ENCODE peak calls at places on chromosomes 12 and 14, in seven cellular contexts. L, W, K, F, H, M and V are unnamed samples.

GRCh38 chr12:68271346-68271745 is 17.9 kb upstream of the IL22 start:
- DNase-seq in F (no peak), M (no peak), L (no peak), W (no peak), H (no peak), K (no peak), V (no peak)

GRCh38 chr14:65387628-65388027 is 24.9 kb upstream of the FUT8 start:
- DNase-seq in K (no peak), M (no peak), H (no peak), W (no peak), F (no peak), L (no peak), V (no peak)

GRCh38 chr12:51374346-51374745 is 16.9 kb downstream of the GALNT6 start:
- DNase-seq in F (no peak), K (no peak), M (no peak), H (no peak), W (no peak), L (no peak), V (no peak)

GRCh38 chr12:31832740-31833540 is 104.1 kb upstream of the AMN1 start:
- DNase-seq in W (no peak), K (no peak), M (no peak), H (no peak), L (no peak), F (no peak), V (no peak)

GRCh38 chr14:59507063-59507751 is 22.9 kb downstream of the JKAMP start:
- DNase-seq in M (peak), L (peak), H (no peak), W (peak), K (no peak), F (no peak), V (peak)

GRCh38 chr14:33646692-33647260 is 304.1 kb downstream of the EGLN3 start:
- DNase-seq in W (no peak), M (no peak), L (no peak), F (no peak), H (no peak), K (no peak), V (no peak)

GRCh38 chr12:27179399-27180214 is 64.5 kb upstream of the STK38L start:
- DNase-seq in K (no peak), M (peak), H (no peak), L (no peak), W (no peak), F (no peak), V (no peak)

GRCh38 chr14:61147898-61148549 is 133.1 kb downstream of the TMEM30B start:
- DNase-seq in W (no peak), K (peak), F (peak), M (no peak), L (no peak), H (peak), V (no peak)

GRCh38 chr14:84789012-84789411 is 740.9 kb upstream of the FLRT2 start:
- DNase-seq in M (no peak), K (no peak), L (no peak), H (no peak), F (no peak), W (no peak), V (no peak)

GRCh38 chr14:104609666-104610065 is 5.1 kb upstream of the TMEM179 start:
- DNase-seq in L (no peak), M (no peak), H (no peak), W (no peak), K (no peak), F (no peak), V (no peak)

GRCh38 chr12:97321640-97322039 is 141.0 kb upstream of the RMST start:
- DNase-seq in W (no peak), H (no peak), L (no peak), F (no peak), M (no peak), K (no peak), V (no peak)

GRCh38 chr12:12202747-12203146 is 64.1 kb downstream of the LRP6 start:
- DNase-seq in H (no peak), K (no peak), W (no peak), F (no peak), M (no peak), L (no peak), V (no peak)

GRCh38 chr12:12200363-12200762 is 66.5 kb downstream of the LRP6 start:
- DNase-seq in K (no peak), L (no peak), W (no peak), F (no peak), H (no peak), M (no peak), V (no peak)

GRCh38 chr12:12202105-12202504 is 64.7 kb downstream of the LRP6 start:
- DNase-seq in L (no peak), K (no peak), M (no peak), F (no peak), H (no peak), W (no peak), V (no peak)

GRCh38 chr12:12198124-12198523 is 68.7 kb downstream of the LRP6 start:
- DNase-seq in W (no peak), H (no peak), M (no peak), F (no peak), K (no peak), L (no peak), V (no peak)

DNA sequence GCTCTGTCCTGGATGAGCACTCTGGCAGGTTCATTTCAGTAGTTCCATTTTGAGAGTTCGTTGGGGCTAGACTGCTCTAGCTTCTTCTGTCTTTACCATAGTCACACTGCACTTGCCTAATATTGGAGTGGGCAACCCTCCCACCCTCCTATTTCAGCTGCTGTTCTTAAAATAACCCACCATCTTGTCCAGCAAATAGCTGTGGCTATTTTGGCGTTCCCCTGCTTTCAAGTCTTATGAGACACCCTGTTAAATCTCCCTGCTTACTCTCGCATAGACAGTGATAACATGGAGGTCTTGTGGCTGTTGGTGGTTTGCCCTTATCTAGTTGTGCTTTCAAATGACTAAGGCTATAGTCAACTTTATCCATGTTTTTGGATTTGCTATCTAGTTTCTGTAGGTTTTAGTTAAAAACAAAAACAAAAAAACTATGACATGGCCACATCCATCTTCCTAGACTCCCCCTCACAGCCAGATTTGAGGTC is 65.5 kb downstream of the LRP6 start:
- DNase-seq in L (no peak), K (no peak), H (no peak), F (no peak), M (no peak), W (no peak), V (no peak)
- H3K4me3 ChIP-seq in L (no peak), K (no peak), H (no peak), F (no peak), M (no peak), W (no peak), V (no peak)

DNA sequence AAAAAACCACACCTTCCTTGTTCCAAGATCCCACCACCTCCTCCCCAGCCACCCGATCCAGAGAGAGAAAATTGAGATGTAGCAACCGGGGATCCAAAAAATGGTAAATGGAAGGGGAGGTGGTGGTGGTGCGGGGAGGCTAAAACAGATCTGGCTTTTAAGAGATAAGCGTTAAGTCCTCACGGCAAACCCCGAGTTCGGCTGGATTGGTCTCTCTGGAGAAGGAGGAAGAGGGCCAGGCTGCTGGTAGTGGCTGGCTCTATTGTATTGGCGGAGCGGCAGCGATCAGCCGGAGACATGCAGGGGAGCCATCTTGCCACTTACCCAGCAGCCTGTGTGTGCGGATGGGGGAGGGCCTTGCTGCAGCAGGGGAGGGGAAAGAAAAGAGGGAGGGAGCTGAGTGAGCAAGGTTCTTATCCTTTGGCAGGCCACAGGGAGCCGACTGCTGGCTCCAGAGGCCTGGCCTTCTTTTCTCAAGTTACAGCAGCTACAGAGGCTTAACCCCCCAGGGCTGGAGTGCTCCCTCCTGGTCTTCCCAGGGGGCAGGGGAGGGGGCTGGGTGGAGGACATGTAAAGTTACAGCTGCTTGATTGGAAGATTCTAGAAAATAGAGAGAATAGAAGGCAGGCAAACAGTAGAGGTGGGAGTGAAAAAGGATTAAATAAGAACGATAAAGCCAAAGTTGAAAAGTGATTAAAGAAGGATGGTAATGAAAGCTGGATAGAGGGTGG is 14.1 kb upstream of the CDH24 start:
- DNase-seq in L (peak), W (peak), F (peak), H (peak), K (peak), M (peak), V (peak)
- TF ChIP-seq POLR2A in L (no peak), W (peak), F (peak), H (no peak), K (peak), M (peak), V (no peak)

DNA sequence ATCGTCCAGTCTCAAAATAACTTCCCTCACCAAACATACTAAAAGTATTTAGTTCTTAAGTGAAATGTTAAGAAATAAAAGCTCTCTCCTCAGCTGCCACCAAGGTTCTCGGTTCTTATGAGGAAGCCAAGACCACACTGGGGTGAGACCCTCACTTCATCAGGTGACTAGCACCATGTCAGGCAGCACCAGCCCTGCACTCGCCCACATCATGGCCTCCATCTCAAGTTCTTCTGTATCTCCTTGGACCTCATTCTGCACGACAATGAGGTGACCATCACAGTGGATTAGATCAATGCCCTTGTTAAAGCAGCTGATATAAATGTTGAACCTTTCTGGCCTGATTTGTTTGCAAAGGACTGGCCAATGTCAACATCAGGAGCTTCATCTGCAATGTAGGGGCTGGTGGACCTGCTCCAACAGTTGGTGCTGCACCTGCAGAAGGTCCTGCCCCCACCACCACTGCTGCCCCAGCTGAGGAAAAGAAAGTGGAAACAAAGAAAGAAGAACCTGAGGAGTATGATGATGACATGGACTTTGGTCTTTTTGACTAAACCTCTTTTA is 12.4 kb downstream of the SEC23A start:
- DNase-seq in K (no peak), M (no peak), F (no peak), L (no peak), W (no peak), H (no peak), V (no peak)
- H3K4me3 ChIP-seq in K (no peak), M (no peak), F (no peak), L (no peak), W (no peak), H (no peak), V (no peak)

DNA sequence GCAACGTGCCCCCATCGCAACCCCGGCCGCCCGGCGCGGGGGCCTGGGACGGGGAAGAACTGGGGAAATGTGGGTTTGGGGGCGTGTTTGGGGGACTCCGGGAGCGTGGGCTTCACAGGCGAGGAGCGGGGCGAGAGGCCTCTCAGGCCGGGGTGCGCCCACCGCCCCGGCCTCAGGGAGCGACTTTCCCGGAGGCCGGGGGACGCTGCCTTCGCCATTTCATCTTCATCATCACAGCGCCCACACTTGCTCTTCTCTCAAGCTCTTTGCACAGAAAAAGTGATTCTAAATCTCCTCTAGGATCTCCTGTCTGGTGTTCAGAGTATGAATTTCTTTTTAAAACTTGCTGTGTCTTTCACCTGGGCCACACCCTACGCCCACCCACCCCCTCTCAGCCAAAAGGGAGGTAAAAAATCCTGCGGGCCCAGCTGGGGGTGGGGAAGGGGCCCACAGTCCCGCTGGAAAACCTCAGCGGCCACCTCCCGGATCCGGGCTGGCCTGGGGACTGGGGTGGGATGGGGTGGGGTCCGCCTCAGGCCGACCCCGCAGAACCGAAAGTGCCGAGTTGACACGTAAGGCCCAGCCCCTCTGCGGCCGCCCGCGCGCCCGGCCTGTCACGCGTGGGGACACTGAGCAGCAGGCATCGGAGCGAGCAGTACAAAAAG is 7.4 kb downstream of the CDKN1B start:
- DNase-seq in W (no peak), L (no peak), H (no peak), F (no peak), K (no peak), M (no peak), V (no peak)
- TF ChIP-seq POLR2A in W (peak), L (no peak), H (no peak), F (no peak), K (no peak), M (no peak), V (no peak)

DNA sequence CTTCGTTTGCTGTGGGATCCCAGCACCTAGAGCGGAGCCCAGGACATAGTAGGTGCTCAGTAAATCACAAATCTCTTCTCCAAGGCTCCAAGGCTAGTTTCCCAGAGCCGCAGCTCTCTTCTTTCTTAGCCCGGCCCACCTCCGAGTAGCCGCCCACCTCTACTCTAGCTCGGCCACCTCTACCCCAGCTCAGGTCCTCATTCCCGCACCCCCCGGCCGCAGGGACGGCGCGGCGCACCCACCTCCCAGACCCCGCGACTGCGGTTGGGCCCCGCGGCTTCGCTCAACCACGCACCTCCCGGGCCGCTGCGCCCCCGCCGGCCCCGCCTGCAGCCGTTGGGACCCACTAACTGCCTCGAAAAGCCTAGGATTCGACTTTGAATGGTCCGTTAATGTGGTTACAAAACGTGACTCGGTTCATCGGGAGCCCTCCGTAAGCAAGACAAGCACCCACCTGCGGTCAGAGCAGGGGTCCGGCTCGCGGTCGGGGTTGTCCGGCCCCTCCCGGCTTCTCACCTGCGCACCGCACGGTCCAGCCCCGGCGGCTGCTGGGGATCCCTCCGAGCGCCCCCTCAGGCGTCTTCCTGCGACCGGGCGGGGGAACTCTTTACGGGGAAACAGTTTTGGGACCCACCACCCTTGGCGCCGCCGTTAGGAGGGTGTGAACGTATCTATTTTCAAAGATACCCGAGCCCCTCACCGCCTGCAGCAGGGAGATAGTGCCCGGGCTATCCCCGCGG is at the start of gene SLC2A14:
- DNase-seq in K (no peak), F (peak), H (no peak), L (no peak), W (no peak), M (no peak), V (no peak)
- H3K4me3 ChIP-seq in K (peak), F (no peak), H (no peak), L (peak), W (no peak), M (no peak), V (peak)

DNA sequence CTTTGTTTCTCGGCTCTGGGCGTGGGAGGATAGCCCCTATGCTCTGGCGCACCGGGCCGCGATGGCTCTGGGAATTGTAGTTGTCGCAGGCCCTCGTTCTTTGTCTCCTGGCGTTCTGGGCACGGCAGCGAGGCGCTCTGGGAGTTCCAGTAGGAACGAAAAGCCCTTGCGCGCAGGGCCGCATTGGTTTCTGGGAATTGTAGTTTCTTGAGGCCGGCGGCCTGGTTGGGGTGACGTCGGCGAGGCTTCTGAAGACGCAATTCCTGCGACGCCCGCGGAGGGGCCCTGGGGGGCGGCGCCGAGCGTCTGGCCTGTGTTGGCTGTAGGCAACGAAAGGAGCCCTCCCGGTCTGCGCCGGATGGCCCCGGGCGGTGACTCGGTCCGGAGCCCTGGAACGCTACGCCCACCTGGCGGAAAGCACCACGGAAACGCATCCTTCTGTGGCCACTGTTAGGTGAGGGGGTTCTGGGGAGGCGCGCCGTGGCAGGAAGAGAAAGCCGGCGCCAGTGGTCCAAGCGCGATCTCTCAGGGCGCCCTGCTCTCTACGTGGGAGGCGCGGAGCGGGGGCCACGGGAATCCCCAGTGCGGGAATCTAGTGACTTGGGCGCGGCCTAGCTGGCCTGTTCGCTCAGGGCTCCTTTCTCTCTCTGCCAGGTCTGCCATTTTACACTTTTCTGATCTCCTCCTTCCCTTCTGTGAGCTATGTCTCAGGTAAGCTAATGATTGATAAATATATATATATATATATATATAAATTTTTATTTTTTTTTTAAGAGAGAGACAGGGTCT is at the start of gene ZNF140:
- DNase-seq in K (peak), F (peak), L (peak), M (peak), H (peak), W (peak), V (peak)
- TF ChIP-seq POLR2A in K (peak), F (peak), L (no peak), M (peak), H (no peak), W (peak), V (peak)

GRCh38 chr12:59181378-59181777 is 261.1 kb upstream of the LRIG3 start:
- DNase-seq in F (no peak), W (no peak), H (no peak), M (no peak), K (no peak), L (no peak), V (no peak)
- H3K4me3 ChIP-seq in F (no peak), W (no peak), H (no peak), M (no peak), K (no peak), L (no peak), V (no peak)

DNA sequence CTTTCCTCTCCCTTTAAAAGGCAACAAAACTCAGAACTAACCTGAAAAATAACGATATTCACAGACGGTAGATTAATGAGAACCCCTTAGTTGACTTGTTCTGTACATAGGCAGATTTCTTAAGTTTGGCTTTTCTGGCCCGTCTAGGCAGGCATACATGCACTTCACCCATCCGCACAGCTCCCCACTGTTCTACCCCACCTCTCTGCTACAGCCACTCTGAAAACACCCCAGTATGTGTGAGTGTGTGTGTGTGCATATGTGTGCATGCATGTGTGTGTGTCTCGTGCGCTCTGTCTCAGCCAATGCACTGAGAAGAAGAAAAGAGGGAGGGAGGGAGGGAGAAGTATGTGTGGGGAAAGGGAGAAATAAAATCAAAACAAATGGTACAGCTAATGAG is 1.9 kb upstream of the LMO3 start:
- DNase-seq in K (peak), H (no peak), W (no peak), F (no peak), M (no peak), L (no peak), V (no peak)
- TF ChIP-seq POLR2A in K (no peak), H (no peak), W (no peak), F (peak), M (no peak), L (no peak), V (no peak)

GRCh38 chr14:30270200-30271161 is 288.5 kb upstream of the G2E3 start:
- DNase-seq in K (peak), H (peak), F (no peak), M (peak), L (peak), W (peak), V (peak)
- H3K4me3 ChIP-seq in K (no peak), H (peak), F (no peak), M (peak), L (no peak), W (no peak), V (peak)